ENCODE peak calls at places on chromosomes 5 and 9, in nine cellular contexts. A is AG04450, E is spleen, P is Calu3, I is pancreas, V is IMR-90, U is cardiac muscle cell, L is fibroblast of mammary gland, M is GM13977. F is an unnamed sample.
A peak's percentile ranks its signal among the peaks of the same experiment; 100 is the strongest.

GRCh38 chr5:171724771-171725609 is 60.6 kb upstream of the SMIM23 start:
- DNase-seq in E (no peak), P (no peak), M (no peak), U (no peak), I (no peak), L (peak; percentile 48), V (no peak), A (no peak), F (no peak)

GRCh38 chr5:141369994-141370848 is at the start of gene PCDHGB3:
- DNase-seq in L (peak; percentile 56), V (peak; percentile 74), A (no peak), M (peak; percentile 84), P (peak; percentile 41), U (no peak), E (no peak), I (no peak), F (no peak)

GRCh38 chr5:68647743-68648142 is 432.2 kb downstream of the PIK3R1 start:
- DNase-seq in M (no peak), L (no peak), I (no peak), U (no peak), A (no peak), V (no peak), P (no peak), E (no peak), F (no peak)

GRCh38 chr9:35656841-35657326 is 935 bp downstream of the RMRP start:
- DNase-seq in A (no peak), L (no peak), E (no peak), P (no peak), U (no peak), M (no peak), V (no peak), I (no peak), F (no peak)

GRCh38 chr5:28914302-28914701 is 1875.9 kb upstream of the CDH9 start:
- DNase-seq in E (no peak), L (no peak), A (no peak), P (no peak), V (no peak), U (no peak), I (no peak), M (no peak), F (no peak)

GRCh38 chr5:127305486-127305885 is 14.9 kb downstream of the MEGF10 start:
- DNase-seq in M (no peak), E (no peak), L (no peak), V (no peak), U (no peak), P (no peak), A (no peak), I (no peak), F (no peak)

GRCh38 chr9:94697972-94698581 is 28.4 kb upstream of the AOPEP start:
- DNase-seq in M (no peak), P (no peak), L (peak; percentile 66), U (peak; percentile 23), A (no peak), E (no peak), I (no peak), V (peak; percentile 50), F (no peak)

GRCh38 chr9:111582888-111583287 is 16.6 kb downstream of the PTGR1 start:
- DNase-seq in A (no peak), I (no peak), E (no peak), V (peak; percentile 63), U (no peak), L (peak; percentile 87), M (no peak), P (no peak), F (no peak)

GRCh38 chr5:137619191-137619870 is 116.6 kb downstream of the KLHL3 start:
- DNase-seq in I (no peak), E (no peak), U (no peak), L (peak; percentile 89), A (peak; percentile 18), P (no peak), V (peak; percentile 81), M (no peak), F (no peak)

GRCh38 chr5:59034498-59035186 is 451.8 kb downstream of the RAB3C start:
- DNase-seq in I (no peak), M (peak; percentile 46), A (no peak), L (peak; percentile 78), P (no peak), V (peak; percentile 77), U (peak; percentile 44), E (no peak), F (no peak)

GRCh38 chr5:139246394-139246793 is 47.1 kb upstream of the MATR3 start:
- DNase-seq in I (no peak), P (peak; percentile 45), M (peak; percentile 36), U (no peak), A (no peak), L (peak; percentile 52), E (peak; percentile 62), V (peak; percentile 60), F (peak; percentile 35)

GRCh38 chr5:132103380-132103951 is 29.9 kb downstream of the CSF2 start:
- DNase-seq in A (peak; percentile 74), U (peak; percentile 38), L (peak; percentile 96), E (peak; percentile 83), M (peak; percentile 75), I (peak; percentile 83), V (peak; percentile 96), P (peak; percentile 87), F (no peak)

DNA sequence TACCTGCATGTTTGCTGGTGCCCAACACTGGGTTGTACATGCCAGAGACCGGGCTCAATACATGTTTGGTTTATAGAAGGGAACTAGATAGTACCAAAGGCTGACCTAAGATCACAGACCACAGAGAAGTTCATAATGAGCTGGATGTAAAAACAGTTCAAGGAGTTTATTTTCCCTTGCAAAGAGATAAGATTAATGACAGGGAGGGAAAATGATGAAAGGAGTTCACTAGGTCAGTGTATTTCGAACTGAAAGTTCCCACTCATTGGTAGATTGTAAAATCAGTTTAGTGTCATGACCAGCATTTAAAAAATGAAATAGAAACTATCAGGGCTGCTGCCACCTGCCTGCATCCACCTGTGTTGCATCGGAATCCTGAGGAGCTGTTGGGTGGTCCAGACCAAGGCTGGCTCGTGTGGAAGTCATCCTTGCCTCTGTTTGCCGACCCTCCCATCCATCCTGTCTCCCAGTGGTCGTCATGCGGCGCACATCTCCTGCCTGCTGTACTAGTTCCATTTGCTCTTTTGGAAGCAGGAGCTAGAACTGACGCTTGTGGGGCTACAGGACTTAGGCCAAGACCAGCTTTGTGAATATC is 21.1 kb downstream of the TBC1D2 start:
- DNase-seq in P (no peak), V (no peak), L (no peak), I (no peak), M (no peak), E (no peak), U (no peak), A (no peak), F (no peak)
- TF ChIP-seq CTCF in P (no peak), V (no peak), L (no peak), I (no peak), M (peak; percentile 3), E (no peak), U (peak; percentile 7), A (peak; percentile 6), F (no peak)

GRCh38 chr5:179275941-179276837 is 69.1 kb downstream of the ADAMTS2 start:
- DNase-seq in E (no peak), M (no peak), L (peak; percentile 99), U (no peak), V (peak; percentile 98), A (peak; percentile 93), I (no peak), P (no peak), F (no peak)

GRCh38 chr5:179276838-179277395 is 68.3 kb downstream of the ADAMTS2 start:
- DNase-seq in V (no peak), A (no peak), U (peak; percentile 50), L (no peak), M (no peak), E (no peak), P (no peak), I (no peak), F (peak; percentile 41)

GRCh38 chr5:179274321-179275315 is 70.6 kb downstream of the ADAMTS2 start:
- DNase-seq in V (no peak), L (no peak), A (no peak), U (no peak), I (peak; percentile 36), E (peak; percentile 24), M (no peak), P (no peak), F (no peak)

GRCh38 chr5:179273441-179274145 is 71.7 kb downstream of the ADAMTS2 start:
- DNase-seq in M (no peak), P (no peak), E (peak; percentile 36), I (peak; percentile 24), L (no peak), V (no peak), A (no peak), U (no peak), F (no peak)

DNA sequence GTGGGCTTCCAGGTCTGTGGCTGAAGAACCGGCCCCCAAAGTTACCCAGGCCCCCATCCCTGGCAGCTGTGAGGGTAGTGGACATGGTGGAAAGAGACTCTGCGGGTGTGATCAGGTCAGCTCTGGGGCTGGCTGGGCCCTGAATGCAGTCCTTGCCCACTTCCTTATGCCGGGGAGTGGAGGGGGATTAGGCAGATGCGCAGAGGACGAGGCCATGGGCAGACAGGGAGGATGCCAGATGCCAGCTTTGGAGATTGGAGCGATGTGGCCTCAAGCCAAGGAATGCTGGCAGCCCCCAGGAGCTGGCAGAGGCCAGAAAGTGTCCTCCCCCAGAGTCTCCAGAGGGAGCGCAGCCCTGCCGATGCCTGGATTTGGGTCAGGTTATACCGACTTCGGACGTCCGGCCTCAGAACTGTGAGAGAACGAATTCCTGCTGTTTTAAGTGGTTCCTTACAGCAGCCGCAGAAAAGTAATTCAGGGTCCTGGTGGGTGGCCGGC is 69.8 kb downstream of the ADAMTS2 start:
- DNase-seq in P (no peak), M (no peak), L (no peak), U (no peak), V (no peak), E (no peak), A (no peak), I (no peak), F (no peak)
- TF ChIP-seq CTCF in P (no peak), M (no peak), L (no peak), U (no peak), V (no peak), E (no peak), A (no peak), I (no peak), F (no peak)

DNA sequence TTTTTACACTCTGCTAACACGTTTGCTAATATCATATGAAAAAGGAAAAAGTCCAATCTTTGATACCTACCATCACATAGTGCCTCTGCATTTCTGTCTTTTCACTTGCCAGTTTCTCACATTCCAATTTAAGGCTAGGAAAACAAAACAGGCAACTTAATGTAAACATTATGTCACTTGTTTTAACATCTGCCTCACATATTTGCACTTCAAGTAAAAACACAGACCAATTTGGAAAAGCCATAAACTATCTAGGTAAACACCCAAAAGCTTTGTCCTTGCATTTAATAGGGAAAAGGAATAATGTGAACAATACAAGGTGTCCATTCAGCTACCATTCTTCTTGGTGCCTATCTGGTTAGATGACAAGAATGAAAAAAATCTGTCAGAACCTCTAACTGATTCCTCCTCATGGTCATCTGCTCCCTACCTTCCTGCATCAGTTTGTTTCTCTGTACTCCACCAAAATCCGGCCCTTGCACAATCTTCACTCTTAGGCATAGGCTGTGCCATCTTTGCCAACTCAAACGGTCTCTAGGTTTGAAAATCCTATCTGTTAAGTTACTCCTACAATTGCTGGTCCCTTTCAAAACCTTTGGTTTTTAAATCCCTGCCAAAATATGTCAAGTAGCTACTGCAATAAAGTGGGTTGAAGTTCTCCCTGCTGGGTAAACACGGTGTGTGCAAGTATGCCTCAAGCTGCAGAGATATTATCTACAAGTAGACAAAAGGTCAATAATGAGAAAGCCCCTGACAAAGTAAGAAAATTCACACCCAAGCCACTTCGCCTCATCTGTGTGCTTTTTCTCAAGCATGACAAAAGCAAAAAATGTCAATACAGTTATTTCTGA is 3.4 kb downstream of the TLE1 start:
- DNase-seq in I (no peak), L (peak; percentile 42), U (no peak), P (no peak), M (no peak), A (no peak), E (no peak), V (peak; percentile 55), F (no peak)
- TF ChIP-seq CTCF in I (no peak), L (peak; percentile 18), U (peak; percentile 18), P (no peak), M (no peak), A (peak; percentile 36), E (no peak), V (peak; percentile 37), F (no peak)

GRCh38 chr9:121895836-121896544 is 197.1 kb downstream of the TTLL11 start:
- DNase-seq in A (no peak), M (no peak), V (peak; percentile 71), I (peak; percentile 72), U (peak; percentile 19), L (peak; percentile 73), P (no peak), E (no peak), F (no peak)
- TF ChIP-seq CTCF in A (no peak), M (no peak), V (no peak), I (no peak), U (no peak), L (no peak), P (no peak), E (no peak), F (no peak)

F was measured in endothelial cell.